ENCODE peak calls at places on chromosomes 12 and 14, in seven cellular contexts. F, N, L, I, Y, C and E are unnamed samples.

GRCh38 chr14:23068792-23069412 is 11.6 kb upstream of the CDH24 start:
- DNase-seq in F (peak), N (peak), L (peak), I (peak), Y (no peak), C (peak), E (peak)

GRCh38 chr12:46380397-46380796 is 7.8 kb upstream of the SLC38A2 start:
- DNase-seq in F (no peak), N (no peak), L (no peak), I (no peak), Y (no peak), C (no peak), E (no peak)

GRCh38 chr12:68786929-68787328 is 21.0 kb upstream of the MDM2 start:
- DNase-seq in F (no peak), N (no peak), L (no peak), I (no peak), Y (no peak), C (no peak), E (no peak)

GRCh38 chr12:120043421-120043820 is 54.4 kb downstream of the BICDL1 start:
- DNase-seq in F (no peak), N (no peak), L (no peak), I (no peak), Y (peak), C (no peak), E (no peak)

GRCh38 chr12:121391619-121392324 is 8.1 kb upstream of the RNF34 start:
- DNase-seq in F (peak), N (no peak), L (no peak), I (peak), Y (peak), C (no peak), E (peak)

GRCh38 chr12:103169-103981 is 36.8 kb downstream of the IQSEC3 start:
- DNase-seq in F (no peak), N (no peak), L (no peak), I (no peak), Y (no peak), C (peak), E (no peak)

GRCh38 chr12:111414711-111415252 is 9.1 kb downstream of the SH2B3 start:
- DNase-seq in F (no peak), N (no peak), L (no peak), I (no peak), Y (no peak), C (no peak), E (no peak)

GRCh38 chr14:64612021-64612380 is 62.2 kb downstream of the PPP1R36 start:
- DNase-seq in F (peak), N (no peak), L (no peak), I (peak), Y (no peak), C (no peak), E (no peak)

GRCh38 chr12:123532021-123532420 is 1.5 kb downstream of the RILPL1 start:
- DNase-seq in F (peak), N (peak), L (no peak), I (no peak), Y (no peak), C (no peak), E (peak)

GRCh38 chr12:65891987-65892481 is 67.8 kb downstream of the HMGA2 start:
- DNase-seq in F (peak), N (no peak), L (peak), I (peak), Y (no peak), C (peak), E (peak)

GRCh38 chr12:52380271-52380694 is 5.2 kb downstream of the KRT84 start:
- DNase-seq in F (no peak), N (peak), L (peak), I (no peak), Y (no peak), C (no peak), E (peak)

GRCh38 chr12:47686645-47687240 is 19.1 kb downstream of the RPAP3 start:
- DNase-seq in F (peak), N (peak), L (no peak), I (peak), Y (no peak), C (no peak), E (peak)

GRCh38 chr14:47442206-47442605 is 233.2 kb downstream of the MDGA2 start:
- DNase-seq in F (no peak), N (peak), L (no peak), I (no peak), Y (no peak), C (no peak), E (peak)

GRCh38 chr14:24439830-24440605 is 2.6 kb downstream of the SDR39U1 start:
- DNase-seq in F (no peak), N (no peak), L (no peak), I (no peak), Y (no peak), C (no peak), E (no peak)

GRCh38 chr14:57714487-57714899 is 151.4 kb downstream of the SLC35F4 start:
- DNase-seq in F (no peak), N (no peak), L (no peak), I (no peak), Y (peak), C (no peak), E (no peak)